ENCODE peak calls at places on chromosome X, in ten cellular contexts. One of them, this sample, is unnamed.

GRCh38 chrX:20952180-20952579 is 422.0 kb upstream of the CNKSR2 start:
- DNase-seq in fibroblast of the aortic adventitia: no peak
- DNase-seq in ovary: no peak
- DNase-seq in WTC11: no peak
- DNase-seq in posterior vena cava: no peak
- DNase-seq in nephron progenitor cell: no peak
- DNase-seq in NCI-H1105: no peak
- DNase-seq in KG1: no peak
- DNase-seq in HL-60: no peak
- DNase-seq in stimulated activated CD8-positive, alpha-beta memory T cell treated with anti-CD3 and anti-CD28 coated beads, Interleukin-12 subunit alpha, Interleukin-12 subunit beta, amount 100 ng/mL, for 4 hours: no peak
- DNase-seq in this sample: no peak

GRCh38 chrX:2243913-2244460 is 256.8 kb downstream of the DHRSX start:
- DNase-seq in nephron progenitor cell: no peak
- DNase-seq in HL-60: no peak
- DNase-seq in KG1: no peak
- DNase-seq in posterior vena cava: peak
- DNase-seq in ovary: no peak
- DNase-seq in NCI-H1105: no peak
- DNase-seq in fibroblast of the aortic adventitia: no peak
- DNase-seq in WTC11: no peak
- DNase-seq in stimulated activated CD8-positive, alpha-beta memory T cell treated with anti-CD3 and anti-CD28 coated beads, Interleukin-12 subunit alpha, Interleukin-12 subunit beta, amount 100 ng/mL, for 4 hours: no peak
- DNase-seq in this sample: no peak

GRCh38 chrX:75337525-75337924 is 63.6 kb downstream of the UPRT start:
- DNase-seq in WTC11: no peak
- DNase-seq in NCI-H1105: no peak
- DNase-seq in fibroblast of the aortic adventitia: no peak
- DNase-seq in posterior vena cava: no peak
- DNase-seq in HL-60: no peak
- DNase-seq in stimulated activated CD8-positive, alpha-beta memory T cell treated with anti-CD3 and anti-CD28 coated beads, Interleukin-12 subunit alpha, Interleukin-12 subunit beta, amount 100 ng/mL, for 4 hours: no peak
- DNase-seq in nephron progenitor cell: no peak
- DNase-seq in KG1: no peak
- DNase-seq in ovary: no peak
- DNase-seq in this sample: no peak

GRCh38 chrX:38151426-38151825 is 69.2 kb downstream of the SRPX start:
- DNase-seq in WTC11: no peak
- DNase-seq in HL-60: no peak
- DNase-seq in stimulated activated CD8-positive, alpha-beta memory T cell treated with anti-CD3 and anti-CD28 coated beads, Interleukin-12 subunit alpha, Interleukin-12 subunit beta, amount 100 ng/mL, for 4 hours: no peak
- DNase-seq in ovary: no peak
- DNase-seq in KG1: no peak
- DNase-seq in NCI-H1105: no peak
- DNase-seq in fibroblast of the aortic adventitia: no peak
- DNase-seq in nephron progenitor cell: no peak
- DNase-seq in posterior vena cava: no peak
- DNase-seq in this sample: peak

GRCh38 chrX:85590638-85591037 is 211.2 kb upstream of the POF1B start:
- DNase-seq in NCI-H1105: no peak
- DNase-seq in WTC11: no peak
- DNase-seq in nephron progenitor cell: no peak
- DNase-seq in ovary: no peak
- DNase-seq in HL-60: no peak
- DNase-seq in posterior vena cava: no peak
- DNase-seq in stimulated activated CD8-positive, alpha-beta memory T cell treated with anti-CD3 and anti-CD28 coated beads, Interleukin-12 subunit alpha, Interleukin-12 subunit beta, amount 100 ng/mL, for 4 hours: no peak
- DNase-seq in KG1: no peak
- DNase-seq in fibroblast of the aortic adventitia: no peak
- DNase-seq in this sample: no peak

GRCh38 chrX:39201305-39201990 is 400.2 kb downstream of the MID1IP1 start:
- DNase-seq in WTC11: no peak
- DNase-seq in KG1: no peak
- DNase-seq in ovary: no peak
- DNase-seq in HL-60: no peak
- DNase-seq in fibroblast of the aortic adventitia: peak
- DNase-seq in posterior vena cava: no peak
- DNase-seq in nephron progenitor cell: no peak
- DNase-seq in NCI-H1105: no peak
- DNase-seq in stimulated activated CD8-positive, alpha-beta memory T cell treated with anti-CD3 and anti-CD28 coated beads, Interleukin-12 subunit alpha, Interleukin-12 subunit beta, amount 100 ng/mL, for 4 hours: no peak
- DNase-seq in this sample: peak

GRCh38 chrX:9857575-9857974 is 71.3 kb downstream of the SHROOM2 start:
- DNase-seq in WTC11: no peak
- DNase-seq in stimulated activated CD8-positive, alpha-beta memory T cell treated with anti-CD3 and anti-CD28 coated beads, Interleukin-12 subunit alpha, Interleukin-12 subunit beta, amount 100 ng/mL, for 4 hours: no peak
- DNase-seq in nephron progenitor cell: no peak
- DNase-seq in NCI-H1105: no peak
- DNase-seq in KG1: no peak
- DNase-seq in fibroblast of the aortic adventitia: no peak
- DNase-seq in posterior vena cava: no peak
- DNase-seq in HL-60: no peak
- DNase-seq in ovary: no peak
- DNase-seq in this sample: no peak

GRCh38 chrX:125004799-125005198 is 314.9 kb upstream of the TEX13C start:
- DNase-seq in stimulated activated CD8-positive, alpha-beta memory T cell treated with anti-CD3 and anti-CD28 coated beads, Interleukin-12 subunit alpha, Interleukin-12 subunit beta, amount 100 ng/mL, for 4 hours: no peak
- DNase-seq in nephron progenitor cell: no peak
- DNase-seq in NCI-H1105: no peak
- DNase-seq in ovary: no peak
- DNase-seq in KG1: no peak
- DNase-seq in posterior vena cava: no peak
- DNase-seq in HL-60: no peak
- DNase-seq in WTC11: no peak
- DNase-seq in fibroblast of the aortic adventitia: no peak
- DNase-seq in this sample: peak

GRCh38 chrX:133544105-133544504 is 128.8 kb upstream of the GPC4 start:
- DNase-seq in KG1: no peak
- DNase-seq in stimulated activated CD8-positive, alpha-beta memory T cell treated with anti-CD3 and anti-CD28 coated beads, Interleukin-12 subunit alpha, Interleukin-12 subunit beta, amount 100 ng/mL, for 4 hours: no peak
- DNase-seq in NCI-H1105: no peak
- DNase-seq in fibroblast of the aortic adventitia: peak
- DNase-seq in posterior vena cava: no peak
- DNase-seq in ovary: no peak
- DNase-seq in nephron progenitor cell: no peak
- DNase-seq in HL-60: peak
- DNase-seq in WTC11: no peak
- DNase-seq in this sample: peak

GRCh38 chrX:113959912-113960626 is 623.8 kb upstream of the HTR2C start:
- DNase-seq in WTC11: peak
- DNase-seq in KG1: no peak
- DNase-seq in fibroblast of the aortic adventitia: no peak
- DNase-seq in HL-60: no peak
- DNase-seq in stimulated activated CD8-positive, alpha-beta memory T cell treated with anti-CD3 and anti-CD28 coated beads, Interleukin-12 subunit alpha, Interleukin-12 subunit beta, amount 100 ng/mL, for 4 hours: no peak
- DNase-seq in nephron progenitor cell: no peak
- DNase-seq in ovary: no peak
- DNase-seq in NCI-H1105: no peak
- DNase-seq in posterior vena cava: no peak
- DNase-seq in this sample: no peak